ENCODE peak calls at places on chromosomes 3 and 15, in eight cellular contexts. Y, L, N, X, K, R, B and Z are unnamed samples.

GRCh38 chr3:152295834-152296233 is 27.1 kb downstream of the MBNL1 start:
- DNase-seq in Y (no peak), B (no peak), L (no peak), R (no peak), X (no peak), N (no peak), K (no peak), Z (no peak)

GRCh38 chr3:140398387-140398786 is 279.5 kb upstream of the TRIM42 start:
- DNase-seq in K (no peak), Y (no peak), B (no peak), L (no peak), R (no peak), N (no peak), X (no peak), Z (no peak)

GRCh38 chr3:50136714-50137405 is 18.3 kb upstream of the SEMA3F start:
- DNase-seq in Y (no peak), K (no peak), B (no peak), L (no peak), X (no peak), N (no peak), R (no peak), Z (no peak)

GRCh38 chr3:59820352-59820934 is 770.6 kb upstream of the CFAP20DC start:
- DNase-seq in L (no peak), R (no peak), N (peak), B (no peak), X (no peak), K (no peak), Y (no peak), Z (no peak)

GRCh38 chr15:46409879-46410278 is 775.0 kb downstream of the SQOR start:
- DNase-seq in B (no peak), K (no peak), X (no peak), L (no peak), N (no peak), Y (no peak), R (no peak), Z (no peak)

GRCh38 chr15:74842581-74843444 is at the start of gene ULK3:
- DNase-seq in B (peak), X (peak), K (peak), R (peak), L (peak), Y (peak), N (peak), Z (peak)

GRCh38 chr15:36558921-36559320 is 20.5 kb upstream of the CDIN1 start:
- DNase-seq in R (no peak), L (no peak), Y (no peak), B (no peak), X (no peak), N (no peak), K (no peak), Z (no peak)

GRCh38 chr3:42456211-42456610 is 45.8 kb upstream of the LYZL4 start:
- DNase-seq in X (no peak), L (no peak), R (no peak), Y (no peak), N (no peak), B (no peak), K (no peak), Z (no peak)

GRCh38 chr3:134228035-134228434 is 22.6 kb downstream of the RYK start:
- DNase-seq in K (no peak), B (no peak), X (no peak), N (peak), Y (no peak), R (no peak), L (no peak), Z (no peak)

GRCh38 chr15:92391640-92392039 is 2.0 kb upstream of the ST8SIA2 start:
- DNase-seq in N (peak), B (peak), R (no peak), L (no peak), X (peak), Y (no peak), K (no peak), Z (peak)

GRCh38 chr15:65184305-65184943 is 718 bp downstream of the CLPX start:
- DNase-seq in K (peak), X (peak), Y (peak), R (peak), L (peak), N (peak), B (peak), Z (peak)

GRCh38 chr3:184133840-184134745 is 1.1 kb upstream of the EIF2B5 start:
- DNase-seq in N (peak), L (peak), R (peak), X (peak), B (peak), Y (peak), K (peak), Z (peak)

GRCh38 chr3:58324675-58325390 is 7.9 kb upstream of the PXK start:
- DNase-seq in N (no peak), L (no peak), R (no peak), B (no peak), Y (no peak), K (no peak), X (no peak), Z (no peak)
- H3K27ac ChIP-seq in N (peak), L (no peak), R (no peak), B (peak), Y (no peak), K (no peak), X (no peak), Z (peak)

GRCh38 chr3:46971151-46971550 is 5.4 kb downstream of the CCDC12 start:
- DNase-seq in B (no peak), N (no peak), Y (no peak), R (no peak), L (no peak), X (no peak), K (no peak), Z (no peak)
- H3K27ac ChIP-seq in B (no peak), N (peak), Y (no peak), R (no peak), L (no peak), X (no peak), K (no peak), Z (no peak)

GRCh38 chr3:1400571-1400970 is 307.7 kb downstream of the CNTN6 start:
- DNase-seq in R (no peak), N (no peak), B (no peak), K (no peak), Y (no peak), X (no peak), L (no peak), Z (no peak)

GRCh38 chr3:1406250-1406649 is 313.4 kb downstream of the CNTN6 start:
- DNase-seq in B (no peak), N (no peak), X (no peak), R (no peak), Y (no peak), K (no peak), L (no peak), Z (no peak)

DNA sequence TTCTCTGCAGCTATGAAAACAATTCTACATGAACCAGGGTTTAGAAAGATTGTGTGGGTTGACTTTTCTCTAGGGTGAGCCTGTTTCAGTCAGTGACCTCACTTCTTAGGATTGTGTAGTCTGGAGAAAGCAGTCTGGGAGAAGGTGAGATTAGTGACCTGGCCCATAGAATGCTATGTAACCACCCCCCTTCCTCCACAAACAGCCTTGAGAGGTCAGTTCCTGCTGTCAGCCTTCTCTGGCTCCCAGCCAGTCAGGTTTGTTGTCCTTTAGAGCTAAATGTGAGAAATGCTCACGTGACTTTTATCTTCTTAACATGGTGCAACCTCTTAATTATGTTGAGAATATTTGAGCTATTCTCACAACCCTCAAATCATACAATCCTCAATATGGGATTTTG is 311.4 kb downstream of the CNTN6 start:
- DNase-seq in N (no peak), K (no peak), L (no peak), R (no peak), Y (no peak), X (peak), B (peak), Z (no peak)
- H3K27ac ChIP-seq in N (no peak), K (no peak), L (no peak), R (no peak), Y (no peak), X (no peak), B (no peak), Z (no peak)

GRCh38 chr15:90459368-90459767 is 70.4 kb upstream of the CRTC3 start:
- DNase-seq in R (no peak), L (no peak), B (no peak), N (no peak), Y (no peak), X (no peak), K (no peak), Z (no peak)
- H3K27ac ChIP-seq in R (peak), L (no peak), B (peak), N (no peak), Y (no peak), X (no peak), K (no peak), Z (peak)